ENCODE peak calls at places on chromosome 15, in six cellular contexts. One of them, this sample, is unnamed.

GRCh38 chr15:41465822-41466421 is 27.8 kb upstream of the ITPKA start:
- DNase-seq in SHP77 treated with DMSO at 0.1 percent for 48 hours: no peak
- DNase-seq in T-cell: no peak
- DNase-seq in T-helper 2 cell: no peak
- DNase-seq in kidney: no peak
- DNase-seq in posterior vena cava: no peak
- DNase-seq in this sample: no peak

GRCh38 chr15:83372434-83372873 is 74.7 kb upstream of the SH3GL3 start:
- DNase-seq in SHP77 treated with DMSO at 0.1 percent for 48 hours: no peak
- DNase-seq in T-cell: no peak
- DNase-seq in T-helper 2 cell: no peak
- DNase-seq in kidney: no peak
- DNase-seq in posterior vena cava: no peak
- DNase-seq in this sample: no peak

GRCh38 chr15:44034933-44035624 is 160.0 kb downstream of the FRMD5 start:
- DNase-seq in SHP77 treated with DMSO at 0.1 percent for 48 hours: no peak
- DNase-seq in T-cell: no peak
- DNase-seq in T-helper 2 cell: no peak
- DNase-seq in kidney: no peak
- DNase-seq in posterior vena cava: no peak
- DNase-seq in this sample: no peak

GRCh38 chr15:84649706-84650105 is 4.4 kb downstream of the WDR73 start:
- DNase-seq in SHP77 treated with DMSO at 0.1 percent for 48 hours: no peak
- DNase-seq in T-cell: no peak
- DNase-seq in T-helper 2 cell: no peak
- DNase-seq in kidney: no peak
- DNase-seq in posterior vena cava: no peak
- DNase-seq in this sample: no peak

GRCh38 chr15:67895237-67895636 is 55.4 kb upstream of the RNU6-1 start:
- DNase-seq in SHP77 treated with DMSO at 0.1 percent for 48 hours: no peak
- DNase-seq in T-cell: no peak
- DNase-seq in T-helper 2 cell: no peak
- DNase-seq in kidney: no peak
- DNase-seq in posterior vena cava: no peak
- DNase-seq in this sample: no peak

GRCh38 chr15:28098360-28098765 is 752 bp downstream of the OCA2 start:
- DNase-seq in SHP77 treated with DMSO at 0.1 percent for 48 hours: no peak
- DNase-seq in T-cell: no peak
- DNase-seq in T-helper 2 cell: no peak
- DNase-seq in kidney: peak
- DNase-seq in posterior vena cava: peak
- DNase-seq in this sample: no peak

GRCh38 chr15:72685925-72686794 is at the start of the genes BBS4 and HIGD2B:
- DNase-seq in SHP77 treated with DMSO at 0.1 percent for 48 hours: no peak
- DNase-seq in T-cell: peak
- DNase-seq in T-helper 2 cell: peak
- DNase-seq in kidney: peak
- DNase-seq in posterior vena cava: peak
- DNase-seq in this sample: peak

GRCh38 chr15:63332367-63333078 is 49.1 kb downstream of the CA12 start:
- DNase-seq in SHP77 treated with DMSO at 0.1 percent for 48 hours: no peak
- DNase-seq in T-cell: no peak
- DNase-seq in T-helper 2 cell: no peak
- DNase-seq in kidney: no peak
- DNase-seq in posterior vena cava: no peak
- DNase-seq in this sample: no peak

GRCh38 chr15:93236924-93237323 is 147.9 kb upstream of the RGMA start:
- DNase-seq in SHP77 treated with DMSO at 0.1 percent for 48 hours: no peak
- DNase-seq in T-cell: no peak
- DNase-seq in T-helper 2 cell: no peak
- DNase-seq in kidney: no peak
- DNase-seq in posterior vena cava: no peak
- DNase-seq in this sample: no peak

GRCh38 chr15:89067751-89068150 is 20.5 kb upstream of the ABHD2 start:
- DNase-seq in SHP77 treated with DMSO at 0.1 percent for 48 hours: no peak
- DNase-seq in T-cell: no peak
- DNase-seq in T-helper 2 cell: no peak
- DNase-seq in kidney: no peak
- DNase-seq in posterior vena cava: no peak
- DNase-seq in this sample: no peak

GRCh38 chr15:84755736-84756527 is 7.5 kb downstream of the ZNF592 start:
- DNase-seq in SHP77 treated with DMSO at 0.1 percent for 48 hours: no peak
- DNase-seq in T-cell: no peak
- DNase-seq in T-helper 2 cell: no peak
- DNase-seq in kidney: no peak
- DNase-seq in posterior vena cava: no peak
- DNase-seq in this sample: no peak

GRCh38 chr15:64566629-64567427 is 106.5 kb downstream of the ZNF609 start:
- DNase-seq in SHP77 treated with DMSO at 0.1 percent for 48 hours: no peak
- DNase-seq in T-cell: no peak
- DNase-seq in T-helper 2 cell: no peak
- DNase-seq in kidney: no peak
- DNase-seq in posterior vena cava: no peak
- DNase-seq in this sample: no peak

GRCh38 chr15:48641416-48641815 is 4.1 kb downstream of the FBN1 start:
- DNase-seq in SHP77 treated with DMSO at 0.1 percent for 48 hours: no peak
- DNase-seq in T-cell: no peak
- DNase-seq in T-helper 2 cell: no peak
- DNase-seq in kidney: no peak
- DNase-seq in posterior vena cava: no peak
- DNase-seq in this sample: no peak

GRCh38 chr15:83653288-83653638 is 660 bp upstream of the ADAMTSL3 start:
- DNase-seq in SHP77 treated with DMSO at 0.1 percent for 48 hours: no peak
- DNase-seq in T-cell: no peak
- DNase-seq in T-helper 2 cell: no peak
- DNase-seq in kidney: no peak
- DNase-seq in posterior vena cava: no peak
- DNase-seq in this sample: no peak

This sample was measured in activated gamma-delta T cell treated with anti-CD3 and anti-CD28 coated beads, Interleukin-2, amount 50 U/mL, for 16 hours.